ENCODE peak calls at places on chromosomes 5 and 9, in six cellular contexts. A, T, I, C, H and O are unnamed samples.

GRCh38 chr5:69042915-69043795 is 50.7 kb upstream of the SLC30A5 start:
- DNase-seq in A (peak; percentile 83), T (peak; percentile 81), I (peak; percentile 89), C (peak; percentile 93), H (peak; percentile 63), O (peak; percentile 88)

GRCh38 chr5:93821892-93822291 is 80.5 kb upstream of the POU5F2 start:
- DNase-seq in A (no peak), T (no peak), I (peak; percentile 3), C (no peak), H (no peak), O (no peak)

GRCh38 chr5:115209279-115209678 is 39.6 kb upstream of the TRIM36 start:
- DNase-seq in A (no peak), T (peak; percentile 39), I (no peak), C (peak; percentile 2), H (no peak), O (peak; percentile 50)

GRCh38 chr9:129709471-129710460 is 43.1 kb downstream of the PTGES start:
- DNase-seq in A (no peak), T (no peak), I (no peak), C (no peak), H (no peak), O (no peak)

GRCh38 chr5:22431406-22431805 is 421.7 kb downstream of the CDH12 start:
- DNase-seq in A (no peak), T (no peak), I (no peak), C (no peak), H (no peak), O (no peak)

GRCh38 chr5:146111409-146111808 is 6.0 kb upstream of the PLAC8L1 start:
- DNase-seq in A (no peak), T (no peak), I (no peak), C (no peak), H (no peak), O (no peak)

GRCh38 chr5:102554728-102555127 is 55.9 kb upstream of the SLCO6A1 start:
- DNase-seq in A (no peak), T (no peak), I (peak; percentile 47), C (no peak), H (no peak), O (no peak)

GRCh38 chr5:152349683-152350526 is 55.2 kb downstream of the NMUR2 start:
- DNase-seq in A (peak; percentile 48), T (peak; percentile 2), I (peak; percentile 70), C (peak; percentile 14), H (peak; percentile 45), O (peak; percentile 12)

GRCh38 chr5:179304466-179304865 is 40.8 kb downstream of the ADAMTS2 start:
- DNase-seq in A (no peak), T (peak; percentile 81), I (no peak), C (peak; percentile 97), H (no peak), O (peak; percentile 84)

GRCh38 chr5:59257488-59258400 is 635.8 kb downstream of the PDE4D start:
- DNase-seq in A (no peak), T (no peak), I (no peak), C (no peak), H (no peak), O (no peak)

GRCh38 chr5:1156754-1157460 is 44.5 kb upstream of the SLC6A19 start:
- DNase-seq in A (no peak), T (no peak), I (no peak), C (no peak), H (no peak), O (no peak)

GRCh38 chr5:32233696-32234447 is 59.8 kb upstream of the GOLPH3 start:
- DNase-seq in A (no peak), T (peak; percentile 83), I (no peak), C (peak; percentile 69), H (no peak), O (peak; percentile 61)

GRCh38 chr9:128203842-128204551 is 818 bp downstream of the DNM1 start:
- DNase-seq in A (peak; percentile 61), T (no peak), I (peak; percentile 74), C (peak; percentile 47), H (peak; percentile 86), O (peak; percentile 57)

GRCh38 chr5:167561796-167562195 is 729.6 kb upstream of the WWC1 start:
- DNase-seq in A (peak; percentile 31), T (no peak), I (peak; percentile 32), C (no peak), H (no peak), O (no peak)

GRCh38 chr5:138610468-138611294 is 35.5 kb upstream of the HSPA9 start:
- DNase-seq in A (peak; percentile 62), T (no peak), I (peak; percentile 73), C (no peak), H (peak; percentile 64), O (peak; percentile 18)

GRCh38 chr9:113620377-113621161 is 157.0 kb downstream of the RGS3 start:
- DNase-seq in A (peak; percentile 81), T (peak; percentile 93), I (peak; percentile 76), C (peak; percentile 93), H (peak; percentile 83), O (peak; percentile 83)

GRCh38 chr5:173972844-173973613 is 15.9 kb upstream of the C5orf47 start:
- DNase-seq in A (peak; percentile 84), T (peak; percentile 51), I (peak; percentile 96), C (peak; percentile 83), H (peak; percentile 91), O (peak; percentile 83)

GRCh38 chr9:4620046-4620765 is 41.9 kb upstream of the PLPP6 start:
- DNase-seq in A (no peak), T (no peak), I (peak; percentile 17), C (no peak), H (no peak), O (no peak)

GRCh38 chr5:159095882-159096554 is 3.7 kb downstream of the EBF1 start:
- DNase-seq in A (peak; percentile 50), T (no peak), I (peak; percentile 52), C (no peak), H (no peak), O (no peak)

GRCh38 chr9:136370687-136371530 is 2.6 kb downstream of the CARD9 start:
- DNase-seq in A (no peak), T (peak; percentile 64), I (no peak), C (peak; percentile 59), H (no peak), O (peak; percentile 78)

GRCh38 chr9:93680445-93681315 is 104.3 kb downstream of the PHF2 start:
- DNase-seq in A (peak; percentile 29), T (no peak), I (no peak), C (no peak), H (peak; percentile 36), O (no peak)

GRCh38 chr9:118595719-118596305 is 773.4 kb downstream of the BRINP1 start:
- DNase-seq in A (peak; percentile 71), T (peak; percentile 33), I (peak; percentile 82), C (no peak), H (peak; percentile 28), O (peak; percentile 48)

GRCh38 chr5:52947851-52948250 is 41.3 kb upstream of the ITGA2 start:
- DNase-seq in A (no peak), T (peak; percentile 40), I (no peak), C (peak; percentile 37), H (no peak), O (peak; percentile 53)

GRCh38 chr5:51652980-51653379 is 269.7 kb downstream of the ISL1 start:
- DNase-seq in A (no peak), T (peak; percentile 6), I (no peak), C (no peak), H (no peak), O (no peak)

GRCh38 chr5:88829053-88829452 is 53.9 kb downstream of the MEF2C start:
- DNase-seq in A (no peak), T (no peak), I (peak; percentile 21), C (no peak), H (no peak), O (no peak)

GRCh38 chr5:83255268-83255667 is 177.9 kb downstream of the XRCC4 start:
- DNase-seq in A (no peak), T (peak; percentile 77), I (no peak), C (peak; percentile 57), H (no peak), O (peak; percentile 80)

GRCh38 chr5:125451622-125452021 is 705.2 kb upstream of the ZNF608 start:
- DNase-seq in A (no peak), T (no peak), I (no peak), C (no peak), H (no peak), O (no peak)

DNA sequence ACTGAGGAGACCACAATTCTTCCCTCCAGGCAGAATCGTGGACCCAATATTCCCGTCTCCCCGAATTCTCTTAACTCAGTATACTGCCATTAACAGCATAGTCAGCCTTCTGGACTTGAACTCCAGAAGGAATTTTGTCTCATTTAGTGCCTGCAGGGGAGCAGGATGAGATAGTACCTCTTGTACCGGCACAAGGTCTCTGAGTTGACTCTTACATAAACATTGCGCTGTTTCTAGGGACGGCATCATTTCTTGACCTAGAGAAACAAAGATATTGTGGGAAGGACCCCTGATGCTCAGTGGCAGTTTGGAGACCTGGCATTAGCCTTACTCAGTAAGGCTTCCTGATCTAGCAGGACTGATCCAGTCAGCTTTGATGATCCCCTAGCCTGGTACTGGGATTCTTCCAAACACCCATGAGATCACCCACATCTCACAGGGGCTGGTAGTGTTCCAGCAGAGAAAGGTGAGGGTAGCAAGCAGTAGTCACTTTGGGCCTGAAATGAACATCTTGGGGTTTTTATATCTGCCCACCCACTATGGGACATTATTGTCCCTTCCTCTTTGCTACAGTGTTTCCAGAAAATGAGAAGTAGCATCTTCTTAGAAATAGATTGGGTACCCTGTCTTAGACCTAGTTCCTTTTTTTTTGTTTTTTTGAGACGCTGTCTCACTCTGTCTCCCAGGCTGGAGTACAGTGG is 249.0 kb upstream of the ANKRD55 start:
- DNase-seq in A (no peak), T (no peak), I (no peak), C (no peak), H (peak; percentile 31), O (no peak)
- H2AFZ ChIP-seq in A (no peak overlapping the region), T (no peak overlapping the region), I (no peak overlapping the region), C (peak overlapping the region; percentile 88), H (no peak overlapping the region), O (no peak overlapping the region)

DNA sequence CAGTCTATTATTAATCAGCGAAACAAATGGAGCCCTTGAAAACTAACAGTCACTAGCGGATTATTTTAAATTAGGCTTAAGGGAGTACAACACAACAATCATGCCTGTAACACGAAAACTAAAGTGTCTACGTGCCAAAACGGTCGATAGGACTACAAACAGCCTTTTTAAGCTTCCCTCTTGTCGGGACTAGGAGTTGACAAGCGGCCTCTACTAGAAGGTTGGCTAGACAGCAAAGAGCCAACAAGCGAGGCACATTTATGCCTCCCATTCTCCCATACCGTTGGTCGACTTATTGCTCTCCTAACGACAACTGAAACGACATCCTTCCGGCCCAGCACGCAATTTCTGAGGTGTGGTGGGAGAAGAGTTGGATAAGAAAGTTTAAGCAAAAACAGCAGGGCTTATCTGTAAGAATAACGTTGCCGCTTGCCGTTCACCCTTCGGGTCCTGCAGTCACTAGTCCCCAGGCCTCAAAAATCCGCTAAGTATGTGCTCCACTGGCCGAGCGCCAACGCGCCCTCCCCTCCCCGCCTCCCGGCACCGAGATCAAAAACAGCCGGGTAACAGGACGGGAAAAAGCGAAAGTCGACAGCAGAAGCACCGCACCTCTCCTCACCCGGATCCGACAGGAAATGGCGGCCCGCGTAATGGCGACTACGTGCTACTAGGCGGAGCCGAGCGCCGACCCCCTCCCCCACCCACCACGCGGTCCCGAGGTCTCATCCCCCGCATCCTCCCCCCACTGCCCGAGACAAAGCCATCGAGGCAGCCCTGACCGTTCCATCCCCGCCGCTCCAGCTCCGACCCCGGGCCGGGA is 813 bp downstream of the HNRNPK start:
- DNase-seq in A (peak; percentile 81), T (peak; percentile 61), I (peak; percentile 87), C (peak; percentile 81), H (peak; percentile 85), O (peak; percentile 85)
- H4K20me1 ChIP-seq in A (peaks cover 4% of the 10 kb centered on the region), T (peaks cover 52% of the 10 kb centered on the region), I (peaks cover 52% of the 10 kb centered on the region), C (peaks cover 57% of the 10 kb centered on the region), H (peaks cover 52% of the 10 kb centered on the region), O (peaks cover 2% of the 10 kb centered on the region)

GRCh38 chr5:123845356-123846100 is 333.6 kb downstream of the CSNK1G3 start:
- DNase-seq in A (no peak), T (peak; percentile 27), I (no peak), C (no peak), H (no peak), O (no peak)
- H2AFZ ChIP-seq in A (no peak overlapping the region), T (peak overlapping the region; percentile 4), I (no peak overlapping the region), C (no peak overlapping the region), H (no peak overlapping the region), O (no peak overlapping the region)

GRCh38 chr9:134141906-134142305 is 6.0 kb downstream of the WDR5 start:
- DNase-seq in A (no peak), T (no peak), I (no peak), C (no peak), H (no peak), O (no peak)
- H4K20me1 ChIP-seq in A (peaks cover 6% of the 10 kb centered on the region), T (peaks cover 57% of the 10 kb centered on the region), I (peaks cover 24% of the 10 kb centered on the region), C (peaks cover 31% of the 10 kb centered on the region), H (peaks cover 36% of the 10 kb centered on the region), O (no peaks in the 10 kb centered on the region)